ENCODE peak calls at places on chromosomes 11 and 22, in ten cellular contexts. D, J, I, P, L, M, H, Y, K and S are unnamed samples.

GRCh38 chr22:42885446-42885845 is 28.4 kb upstream of the ARFGAP3 start:
- DNase-seq in K (no peak), P (no peak), D (no peak), L (no peak), Y (no peak), M (no peak), I (no peak), H (no peak), J (no peak), S (no peak)

GRCh38 chr22:44191036-44191454 is 10.3 kb downstream of the PARVG start:
- DNase-seq in Y (no peak), J (no peak), M (peak; percentile 59), P (no peak), H (peak; percentile 33), L (no peak), D (no peak), I (peak; percentile 63), K (no peak), S (peak; percentile 57)

GRCh38 chr11:118953265-118953664 is 2.8 kb upstream of the UPK2 start:
- DNase-seq in J (no peak), P (no peak), I (no peak), D (peak; percentile 76), Y (no peak), L (no peak), H (peak; percentile 4), M (no peak), K (no peak), S (no peak)

GRCh38 chr11:82024760-82025159 is 708.9 kb downstream of the FAM181B start:
- DNase-seq in J (no peak), K (no peak), L (no peak), D (no peak), P (no peak), I (no peak), H (no peak), Y (no peak), M (no peak), S (no peak)

GRCh38 chr11:66856496-66857233 is at the start of gene LRFN4:
- DNase-seq in M (peak; percentile 51), I (peak; percentile 65), P (no peak), Y (no peak), K (peak; percentile 54), J (peak; percentile 39), D (peak; percentile 56), H (no peak), L (no peak), S (peak; percentile 85)

GRCh38 chr22:19447388-19448075 is at the start of gene C22orf39:
- DNase-seq in M (peak; percentile 84), K (peak; percentile 83), H (peak; percentile 94), Y (peak; percentile 79), P (peak; percentile 84), L (peak; percentile 94), J (peak; percentile 87), D (peak; percentile 90), I (peak; percentile 97), S (peak; percentile 99)

GRCh38 chr11:103907548-103908455 is 128.6 kb upstream of the DDI1 start:
- DNase-seq in H (no peak), K (no peak), J (no peak), M (no peak), P (no peak), Y (no peak), D (no peak), L (no peak), I (no peak), S (no peak)

GRCh38 chr22:46187862-46188261 is 37.5 kb downstream of the PPARA start:
- DNase-seq in Y (no peak), H (no peak), P (no peak), L (no peak), D (no peak), K (no peak), I (no peak), M (no peak), J (no peak), S (no peak)

GRCh38 chr22:49768077-49768476 is 59.6 kb downstream of the BRD1 start:
- DNase-seq in P (no peak), H (peak; percentile 66), J (no peak), K (no peak), M (no peak), Y (no peak), D (no peak), I (no peak), L (no peak), S (no peak)